ENCODE peak calls at places on chromosomes 7 and 10, in six cellular contexts. T is stimulated activated CD4-positive, alpha-beta T cell treated with anti-CD3 and anti-CD28 coated beads, Interleukin-4, amount 100 ng/mL, for 1 hour; C is effector CD8-positive, alpha-beta T cell; M is stimulated activated CD8-positive, alpha-beta memory T cell treated with anti-CD3 and anti-CD28 coated beads, Interleukin-4, amount 100 ng/mL, for 24 hours; S is A549; H is cerebellum. V is an unnamed sample.
A peak's percentile ranks its signal among the peaks of the same experiment; 100 is the strongest.

GRCh38 chr7:130669051-130669700 is 628 bp upstream of the COPG2 start:
- DNase-seq in T (no peak), C (peak; percentile 18), M (no peak), S (no peak), H (peak; percentile 9), V (peak; percentile 9)

GRCh38 chr10:120735773-120736371 is 115.3 kb upstream of the WDR11 start:
- DNase-seq in T (no peak), C (no peak), M (no peak), S (peak; percentile 8), H (peak; percentile 38), V (peak; percentile 23)

GRCh38 chr7:22348379-22348778 is 8.6 kb downstream of the RAPGEF5 start:
- DNase-seq in T (no peak), C (no peak), M (no peak), S (no peak), H (no peak), V (no peak)

GRCh38 chr10:98029149-98030092 is 1.0 kb downstream of the CRTAC1 start:
- DNase-seq in T (no peak), C (no peak), M (no peak), S (no peak), H (peak; percentile 33), V (no peak)

GRCh38 chr7:147646568-147646967 is 944.0 kb upstream of the C7orf33 start:
- DNase-seq in T (no peak), C (no peak), M (no peak), S (no peak), H (no peak), V (no peak)

GRCh38 chr10:14173391-14173705 is 157.4 kb downstream of the FRMD4A start:
- DNase-seq in T (no peak), C (no peak), M (no peak), S (no peak), H (peak; percentile 26), V (no peak)

GRCh38 chr7:27101188-27101905 is 1.1 kb downstream of the HOXA2 start:
- DNase-seq in T (no peak), C (no peak), M (no peak), S (no peak), H (no peak), V (no peak)

GRCh38 chr10:109967739-109968088 is 40.1 kb upstream of the ADD3 start:
- DNase-seq in T (no peak), C (no peak), M (no peak), S (no peak), H (no peak), V (no peak)

GRCh38 chr7:144416341-144416740 is 12.8 kb upstream of the NOBOX start:
- DNase-seq in T (no peak), C (no peak), M (no peak), S (no peak), H (no peak), V (no peak)

GRCh38 chr10:55747244-55747643 is 613.8 kb downstream of the ZWINT start:
- DNase-seq in T (no peak), C (no peak), M (no peak), S (no peak), H (no peak), V (no peak)

GRCh38 chr10:47268696-47269095 is 31.3 kb upstream of the GDF10 start:
- DNase-seq in T (no peak), C (no peak), M (no peak), S (no peak), H (no peak), V (no peak)

GRCh38 chr10:35025916-35026315 is 64.2 kb downstream of the CUL2 start:
- DNase-seq in T (no peak), C (no peak), M (no peak), S (no peak), H (no peak), V (no peak)

GRCh38 chr10:126090911-126091728 is 194.8 kb downstream of the FANK1 start:
- DNase-seq in T (no peak), C (no peak), M (no peak), S (peak; percentile 64), H (no peak), V (no peak)

GRCh38 chr10:35565602-35566061 is 39.5 kb upstream of the GJD4 start:
- DNase-seq in T (no peak), C (no peak), M (no peak), S (no peak), H (peak; percentile 53), V (no peak)

GRCh38 chr10:4802711-4803487 is 23.1 kb upstream of the AKR1E2 start:
- DNase-seq in T (no peak), C (no peak), M (no peak), S (no peak), H (no peak), V (no peak)

GRCh38 chr10:4672199-4672598 is 153.8 kb upstream of the AKR1E2 start:
- DNase-seq in T (no peak), C (no peak), M (no peak), S (no peak), H (no peak), V (no peak)

V was measured in NCI-H460.